ENCODE peak calls at places on chromosomes 7 and 10, in five cellular contexts. One of them, this sample, is unnamed.

GRCh38 chr10:6204063-6204340 is 1.3 kb downstream of the PFKFB3 start:
- DNase-seq in HL-60: no peak
- DNase-seq in RWPE1: peak
- DNase-seq in mesothelial cell of epicardium: no peak
- DNase-seq in progenitor cell of endocrine pancreas: peak
- DNase-seq in this sample: no peak

GRCh38 chr10:120963587-120964220 is 112.5 kb downstream of the WDR11 start:
- DNase-seq in HL-60: no peak
- DNase-seq in progenitor cell of endocrine pancreas: no peak
- DNase-seq in mesothelial cell of epicardium: no peak
- DNase-seq in RWPE1: no peak
- DNase-seq in this sample: no peak

GRCh38 chr10:126839094-126839761 is 66.0 kb upstream of the DOCK1 start:
- DNase-seq in RWPE1: no peak
- DNase-seq in mesothelial cell of epicardium: no peak
- DNase-seq in progenitor cell of endocrine pancreas: no peak
- DNase-seq in HL-60: no peak
- DNase-seq in this sample: peak

GRCh38 chr10:130127612-130128607 is 8.3 kb upstream of the GLRX3 start:
- DNase-seq in mesothelial cell of epicardium: no peak
- DNase-seq in progenitor cell of endocrine pancreas: peak
- DNase-seq in HL-60: peak
- DNase-seq in RWPE1: peak
- DNase-seq in this sample: no peak

GRCh38 chr10:79088176-79088575 is 19.4 kb downstream of the ZMIZ1 start:
- DNase-seq in progenitor cell of endocrine pancreas: no peak
- DNase-seq in RWPE1: peak
- DNase-seq in HL-60: no peak
- DNase-seq in mesothelial cell of epicardium: no peak
- DNase-seq in this sample: no peak

GRCh38 chr10:18350340-18350739 is 210.1 kb downstream of the CACNB2 start:
- DNase-seq in RWPE1: no peak
- DNase-seq in mesothelial cell of epicardium: no peak
- DNase-seq in progenitor cell of endocrine pancreas: no peak
- DNase-seq in HL-60: no peak
- DNase-seq in this sample: no peak

GRCh38 chr7:46319841-46320240 is 398.8 kb upstream of the IGFBP3 start:
- DNase-seq in RWPE1: no peak
- DNase-seq in HL-60: no peak
- DNase-seq in mesothelial cell of epicardium: no peak
- DNase-seq in progenitor cell of endocrine pancreas: no peak
- DNase-seq in this sample: no peak

GRCh38 chr10:47361293-47361692 is 13.1 kb downstream of the RBP3 start:
- DNase-seq in progenitor cell of endocrine pancreas: peak
- DNase-seq in RWPE1: peak
- DNase-seq in mesothelial cell of epicardium: no peak
- DNase-seq in HL-60: peak
- DNase-seq in this sample: no peak

GRCh38 chr7:27182285-27182827 is 2.7 kb downstream of the HOXA11 start:
- DNase-seq in HL-60: no peak
- DNase-seq in RWPE1: no peak
- DNase-seq in progenitor cell of endocrine pancreas: no peak
- DNase-seq in mesothelial cell of epicardium: no peak
- DNase-seq in this sample: no peak

GRCh38 chr10:127462643-127463295 is 86.3 kb upstream of the NPS start:
- DNase-seq in RWPE1: no peak
- DNase-seq in HL-60: no peak
- DNase-seq in mesothelial cell of epicardium: no peak
- DNase-seq in progenitor cell of endocrine pancreas: no peak
- DNase-seq in this sample: peak

GRCh38 chr10:111249925-111250324 is 173.1 kb downstream of the ADRA2A start:
- DNase-seq in progenitor cell of endocrine pancreas: no peak
- DNase-seq in HL-60: no peak
- DNase-seq in RWPE1: no peak
- DNase-seq in mesothelial cell of epicardium: no peak
- DNase-seq in this sample: no peak

GRCh38 chr7:137169282-137169698 is 174.2 kb downstream of the PTN start:
- DNase-seq in mesothelial cell of epicardium: peak
- DNase-seq in HL-60: peak
- DNase-seq in RWPE1: peak
- DNase-seq in progenitor cell of endocrine pancreas: peak
- DNase-seq in this sample: no peak

GRCh38 chr7:75879771-75880184 is 944 bp downstream of the RHBDD2 start:
- DNase-seq in HL-60: no peak
- DNase-seq in mesothelial cell of epicardium: no peak
- DNase-seq in RWPE1: no peak
- DNase-seq in progenitor cell of endocrine pancreas: no peak
- DNase-seq in this sample: no peak

GRCh38 chr10:104981995-104982394 is 340.9 kb downstream of the SORCS3 start:
- DNase-seq in progenitor cell of endocrine pancreas: no peak
- DNase-seq in mesothelial cell of epicardium: no peak
- DNase-seq in HL-60: no peak
- DNase-seq in RWPE1: no peak
- DNase-seq in this sample: no peak

GRCh38 chr10:132094581-132095234 is 29.0 kb downstream of the JAKMIP3 start:
- DNase-seq in RWPE1: peak
- DNase-seq in HL-60: no peak
- DNase-seq in progenitor cell of endocrine pancreas: no peak
- DNase-seq in mesothelial cell of epicardium: no peak
- DNase-seq in this sample: peak

GRCh38 chr10:113788604-113789083 is 37.2 kb downstream of the PLEKHS1 start:
- DNase-seq in HL-60: no peak
- DNase-seq in mesothelial cell of epicardium: no peak
- DNase-seq in RWPE1: peak
- DNase-seq in progenitor cell of endocrine pancreas: no peak
- DNase-seq in this sample: no peak

GRCh38 chr10:43013065-43013464 is 63.8 kb upstream of the RET start:
- DNase-seq in HL-60: no peak
- DNase-seq in RWPE1: no peak
- DNase-seq in progenitor cell of endocrine pancreas: no peak
- DNase-seq in mesothelial cell of epicardium: no peak
- DNase-seq in this sample: no peak

GRCh38 chr10:104521901-104522827 is 118.9 kb upstream of the SORCS3 start:
- DNase-seq in mesothelial cell of epicardium: no peak
- DNase-seq in progenitor cell of endocrine pancreas: no peak
- DNase-seq in HL-60: no peak
- DNase-seq in RWPE1: no peak
- DNase-seq in this sample: no peak

GRCh38 chr10:58813573-58813972 is 300.9 kb downstream of the BICC1 start:
- DNase-seq in RWPE1: no peak
- DNase-seq in mesothelial cell of epicardium: no peak
- DNase-seq in HL-60: no peak
- DNase-seq in progenitor cell of endocrine pancreas: no peak
- DNase-seq in this sample: no peak

GRCh38 chr7:76262683-76263402 is 39.6 kb upstream of the HSPB1 start:
- DNase-seq in progenitor cell of endocrine pancreas: peak
- DNase-seq in RWPE1: peak
- DNase-seq in mesothelial cell of epicardium: no peak
- DNase-seq in HL-60: peak
- DNase-seq in this sample: no peak

GRCh38 chr10:78589687-78590086 is 479.1 kb upstream of the ZMIZ1 start:
- DNase-seq in mesothelial cell of epicardium: no peak
- DNase-seq in HL-60: no peak
- DNase-seq in progenitor cell of endocrine pancreas: no peak
- DNase-seq in RWPE1: no peak
- DNase-seq in this sample: peak

GRCh38 chr7:34845666-34846361 is 187.8 kb downstream of the NPSR1 start:
- DNase-seq in HL-60: no peak
- DNase-seq in progenitor cell of endocrine pancreas: no peak
- DNase-seq in RWPE1: peak
- DNase-seq in mesothelial cell of epicardium: no peak
- DNase-seq in this sample: no peak

GRCh38 chr7:116981887-116982430 is 28.7 kb downstream of the ST7 start:
- DNase-seq in HL-60: no peak
- DNase-seq in RWPE1: no peak
- DNase-seq in progenitor cell of endocrine pancreas: no peak
- DNase-seq in mesothelial cell of epicardium: no peak
- DNase-seq in this sample: no peak

GRCh38 chr7:152086513-152086912 is 61.0 kb downstream of the GALNT11 start:
- DNase-seq in RWPE1: no peak
- DNase-seq in mesothelial cell of epicardium: no peak
- DNase-seq in HL-60: no peak
- DNase-seq in progenitor cell of endocrine pancreas: no peak
- DNase-seq in this sample: no peak

GRCh38 chr10:3666525-3667302 is 118.3 kb downstream of the KLF6 start:
- DNase-seq in progenitor cell of endocrine pancreas: no peak
- DNase-seq in RWPE1: no peak
- DNase-seq in mesothelial cell of epicardium: no peak
- DNase-seq in HL-60: peak
- DNase-seq in this sample: no peak

GRCh38 chr7:15853832-15854470 is 167.5 kb upstream of the MEOX2 start:
- DNase-seq in progenitor cell of endocrine pancreas: no peak
- DNase-seq in RWPE1: no peak
- DNase-seq in HL-60: no peak
- DNase-seq in mesothelial cell of epicardium: no peak
- DNase-seq in this sample: no peak

GRCh38 chr7:142083605-142084004 is 27.9 kb upstream of the MGAM2 start:
- DNase-seq in RWPE1: no peak
- DNase-seq in HL-60: no peak
- DNase-seq in progenitor cell of endocrine pancreas: no peak
- DNase-seq in mesothelial cell of epicardium: no peak
- DNase-seq in this sample: no peak
- TF ChIP-seq CTCF in RWPE1: no peak
- TF ChIP-seq CTCF in HL-60: no peak
- TF ChIP-seq CTCF in progenitor cell of endocrine pancreas: no peak
- TF ChIP-seq CTCF in mesothelial cell of epicardium: no peak
- TF ChIP-seq CTCF in this sample: no peak

GRCh38 chr7:115707236-115707635 is 323.3 kb downstream of the TFEC start:
- DNase-seq in RWPE1: peak
- DNase-seq in mesothelial cell of epicardium: no peak
- DNase-seq in HL-60: no peak
- DNase-seq in progenitor cell of endocrine pancreas: no peak
- DNase-seq in this sample: no peak
- TF ChIP-seq CTCF in RWPE1: peak
- TF ChIP-seq CTCF in mesothelial cell of epicardium: no peak
- TF ChIP-seq CTCF in HL-60: no peak
- TF ChIP-seq CTCF in progenitor cell of endocrine pancreas: peak
- TF ChIP-seq CTCF in this sample: peak

DNA sequence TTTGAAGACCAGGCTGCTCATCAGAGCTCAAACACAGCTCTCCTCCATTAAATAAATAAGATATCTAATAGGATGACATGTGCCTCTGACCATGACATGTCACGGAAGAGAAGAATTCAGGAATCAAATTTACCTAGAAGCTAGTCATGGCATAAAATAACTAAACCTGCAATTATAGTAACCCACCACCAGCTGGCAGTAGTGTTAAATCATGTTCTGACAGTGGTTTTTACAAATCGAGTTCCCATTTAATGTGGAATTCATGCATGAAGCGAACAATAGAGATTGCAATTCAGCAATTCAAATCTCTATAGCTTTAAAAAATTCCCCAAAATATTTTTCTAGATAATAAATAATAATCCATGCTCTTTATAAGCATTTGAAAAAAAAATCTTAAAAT is 74.6 kb upstream of the IKZF1 start:
- DNase-seq in HL-60: no peak
- DNase-seq in progenitor cell of endocrine pancreas: no peak
- DNase-seq in RWPE1: no peak
- DNase-seq in mesothelial cell of epicardium: no peak
- DNase-seq in this sample: no peak
- TF ChIP-seq CTCF in HL-60: peak
- TF ChIP-seq CTCF in progenitor cell of endocrine pancreas: peak
- TF ChIP-seq CTCF in RWPE1: no peak
- TF ChIP-seq CTCF in mesothelial cell of epicardium: peak
- TF ChIP-seq CTCF in this sample: peak

GRCh38 chr10:2137549-2138174 is 400.3 kb upstream of the ADARB2 start:
- DNase-seq in progenitor cell of endocrine pancreas: no peak
- DNase-seq in mesothelial cell of epicardium: no peak
- DNase-seq in HL-60: peak
- DNase-seq in RWPE1: peak
- DNase-seq in this sample: no peak
- TF ChIP-seq CTCF in progenitor cell of endocrine pancreas: peak
- TF ChIP-seq CTCF in mesothelial cell of epicardium: peak
- TF ChIP-seq CTCF in HL-60: peak
- TF ChIP-seq CTCF in RWPE1: no peak
- TF ChIP-seq CTCF in this sample: peak

GRCh38 chr7:18293759-18294158 is 201.8 kb upstream of the HDAC9 start:
- DNase-seq in RWPE1: no peak
- DNase-seq in progenitor cell of endocrine pancreas: no peak
- DNase-seq in HL-60: no peak
- DNase-seq in mesothelial cell of epicardium: no peak
- DNase-seq in this sample: no peak

GRCh38 chr7:18294408-18294807 is 201.1 kb upstream of the HDAC9 start:
- DNase-seq in RWPE1: no peak
- DNase-seq in mesothelial cell of epicardium: no peak
- DNase-seq in progenitor cell of endocrine pancreas: no peak
- DNase-seq in HL-60: peak
- DNase-seq in this sample: no peak

GRCh38 chr7:18292584-18292983 is 203.0 kb upstream of the HDAC9 start:
- DNase-seq in progenitor cell of endocrine pancreas: no peak
- DNase-seq in RWPE1: no peak
- DNase-seq in mesothelial cell of epicardium: no peak
- DNase-seq in HL-60: no peak
- DNase-seq in this sample: no peak

GRCh38 chr7:18290865-18291264 is 204.7 kb upstream of the HDAC9 start:
- DNase-seq in HL-60: peak
- DNase-seq in RWPE1: no peak
- DNase-seq in progenitor cell of endocrine pancreas: no peak
- DNase-seq in mesothelial cell of epicardium: no peak
- DNase-seq in this sample: no peak

DNA sequence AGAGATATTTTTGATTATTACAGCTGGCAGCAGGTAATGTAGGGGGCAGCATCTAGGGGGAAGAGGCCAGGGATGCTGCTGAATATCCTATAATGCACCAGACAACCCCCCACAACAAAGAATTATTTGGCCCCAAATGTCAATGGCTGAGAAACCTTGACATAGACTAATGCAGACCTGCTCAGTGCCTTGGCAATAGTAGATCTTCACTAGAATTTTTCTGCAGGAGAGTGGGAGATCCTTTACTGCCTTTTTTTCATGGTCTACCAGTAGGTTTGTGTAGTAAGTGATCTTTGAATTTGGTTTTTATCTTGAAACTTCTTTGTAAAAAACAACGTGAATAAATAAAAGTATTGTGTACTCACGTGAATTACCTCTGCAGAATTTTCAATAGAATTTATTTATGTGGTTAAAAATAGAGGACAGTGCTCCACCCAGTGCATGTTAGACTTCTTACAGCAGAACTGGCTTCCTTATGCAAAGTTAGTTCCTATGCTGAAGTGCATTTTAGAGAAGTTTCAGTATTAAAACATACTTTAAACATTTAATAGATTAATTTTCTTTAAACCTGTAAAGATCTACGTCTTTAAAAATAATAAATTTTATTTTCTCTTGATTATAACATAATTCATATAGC is 199.7 kb upstream of the HDAC9 start:
- DNase-seq in progenitor cell of endocrine pancreas: no peak
- DNase-seq in HL-60: no peak
- DNase-seq in RWPE1: no peak
- DNase-seq in mesothelial cell of epicardium: no peak
- DNase-seq in this sample: no peak
- TF ChIP-seq CTCF in progenitor cell of endocrine pancreas: no peak
- TF ChIP-seq CTCF in HL-60: no peak
- TF ChIP-seq CTCF in RWPE1: no peak
- TF ChIP-seq CTCF in mesothelial cell of epicardium: no peak
- TF ChIP-seq CTCF in this sample: no peak